ENCODE peak calls at places on chromosomes 5 and 9, in eight cellular contexts. H, W, K, U, Q, G, F and B are unnamed samples.

GRCh38 chr9:95505072-95505471 is 11.7 kb downstream of the PTCH1 start:
- DNase-seq in H (no peak), W (no peak), K (no peak), U (no peak), Q (no peak), G (no peak), F (no peak), B (no peak)

GRCh38 chr9:125960631-125961030 is 213.5 kb downstream of the PBX3 start:
- DNase-seq in H (no peak), W (no peak), K (no peak), U (no peak), Q (no peak), G (peak; percentile 9), F (no peak), B (no peak)

GRCh38 chr9:89171693-89172092 is 6.9 kb downstream of the SHC3 start:
- DNase-seq in H (no peak), W (no peak), K (no peak), U (no peak), Q (no peak), G (no peak), F (no peak), B (no peak)

GRCh38 chr5:37723147-37723961 is 116.5 kb downstream of the GDNF start:
- DNase-seq in H (no peak), W (no peak), K (peak; percentile 19), U (no peak), Q (no peak), G (peak; percentile 77), F (no peak), B (no peak)

GRCh38 chr5:32814620-32815019 is 103.5 kb downstream of the NPR3 start:
- DNase-seq in H (no peak), W (no peak), K (no peak), U (no peak), Q (no peak), G (peak; percentile 70), F (no peak), B (no peak)

GRCh38 chr5:83488271-83488670 is 16.7 kb downstream of the VCAN start:
- DNase-seq in H (no peak), W (no peak), K (no peak), U (no peak), Q (no peak), G (no peak), F (peak; percentile 15), B (no peak)

GRCh38 chr5:173707392-173707791 is 90.9 kb upstream of the BOD1 start:
- DNase-seq in H (no peak), W (no peak), K (no peak), U (no peak), Q (peak; percentile 79), G (peak; percentile 22), F (peak; percentile 44), B (peak; percentile 31)

GRCh38 chr9:130994546-130995398 is 14.2 kb upstream of the LAMC3 start:
- DNase-seq in H (no peak), W (no peak), K (no peak), U (no peak), Q (no peak), G (peak; percentile 45), F (no peak), B (no peak)

GRCh38 chr9:98774746-98775145 is 21.6 kb downstream of the ANKS6 start:
- DNase-seq in H (no peak), W (no peak), K (peak; percentile 15), U (peak; percentile 57), Q (no peak), G (peak; percentile 34), F (peak; percentile 49), B (no peak)

GRCh38 chr9:36721846-36722588 is 149.3 kb downstream of the MELK start:
- DNase-seq in H (no peak), W (no peak), K (no peak), U (no peak), Q (no peak), G (peak; percentile 49), F (no peak), B (no peak)

GRCh38 chr5:74647096-74647495 is 6.6 kb upstream of the ENC1 start:
- DNase-seq in H (no peak), W (no peak), K (no peak), U (no peak), Q (no peak), G (peak; percentile 49), F (no peak), B (no peak)

GRCh38 chr9:75452512-75452911 is 364.2 kb downstream of the OSTF1 start:
- DNase-seq in H (no peak), W (no peak), K (no peak), U (no peak), Q (no peak), G (no peak), F (no peak), B (no peak)

GRCh38 chr9:126805546-126806262 is 864 bp downstream of the ZBTB43 start:
- DNase-seq in H (peak; percentile 69), W (peak; percentile 76), K (peak; percentile 87), U (peak; percentile 88), Q (peak; percentile 84), G (peak; percentile 54), F (peak; percentile 54), B (peak; percentile 49)

GRCh38 chr9:136940526-136941230 is 3.9 kb downstream of the FBXW5 start:
- DNase-seq in H (no peak), W (no peak), K (no peak), U (no peak), Q (peak; percentile 72), G (no peak), F (no peak), B (no peak)

GRCh38 chr9:38079410-38080105 is 10.5 kb upstream of the SHB start:
- DNase-seq in H (no peak), W (no peak), K (no peak), U (no peak), Q (peak; percentile 52), G (peak; percentile 74), F (no peak), B (no peak)

GRCh38 chr5:90546216-90546837 is 12.3 kb upstream of the ADGRV1 start:
- DNase-seq in H (no peak), W (no peak), K (no peak), U (no peak), Q (no peak), G (no peak), F (no peak), B (no peak)

GRCh38 chr5:14226992-14227391 is 83.8 kb downstream of the TRIO start:
- DNase-seq in H (no peak), W (no peak), K (no peak), U (no peak), Q (no peak), G (no peak), F (no peak), B (no peak)

GRCh38 chr5:36359267-36359666 is 57.6 kb upstream of the RANBP3L start:
- DNase-seq in H (no peak), W (no peak), K (no peak), U (no peak), Q (no peak), G (peak; percentile 9), F (no peak), B (no peak)

GRCh38 chr5:164962302-164962961 is 1457.0 kb downstream of the MAT2B start:
- DNase-seq in H (no peak), W (no peak), K (no peak), U (no peak), Q (no peak), G (no peak), F (no peak), B (no peak)

GRCh38 chr9:78261403-78262001 is 25.6 kb downstream of the CEP78 start:
- DNase-seq in H (no peak), W (no peak), K (peak; percentile 56), U (no peak), Q (no peak), G (peak; percentile 42), F (peak; percentile 10), B (peak; percentile 6)

GRCh38 chr5:146860213-146860891 is 18.2 kb downstream of the PPP2R2B start:
- DNase-seq in H (no peak), W (no peak), K (no peak), U (no peak), Q (no peak), G (peak; percentile 85), F (no peak), B (peak; percentile 50)

GRCh38 chr5:136518174-136518573 is 152.8 kb upstream of the TRPC7 start:
- DNase-seq in H (no peak), W (no peak), K (no peak), U (no peak), Q (no peak), G (no peak), F (no peak), B (no peak)

GRCh38 chr5:159641371-159642039 is 274.8 kb upstream of the ADRA1B start:
- DNase-seq in H (no peak), W (no peak), K (no peak), U (no peak), Q (no peak), G (no peak), F (no peak), B (no peak)